ENCODE peak calls at places on chromosomes 3 and 15, in nine cellular contexts. L is thyroid gland; M is endothelial cell; H is activated CD4-positive, CD25-positive, alpha-beta regulatory T cell treated with anti-CD3 and anti-CD28 coated beads, Interleukin-2, amount 50 U/mL, for 72 hours; Y is RCC 7860; P is activated gamma-delta T cell treated with Interleukin-2 at 50 U/mL for 16 hours; T is NCI-H774; G is NCI-H345; S is heart right ventricle. B is an unnamed sample.

GRCh38 chr3:28840976-28841376 is 439.9 kb upstream of the RBMS3 start:
- DNase-seq in S (no peak), L (no peak), M (no peak), P (no peak), H (peak), Y (peak), G (no peak), T (no peak), B (peak)

GRCh38 chr3:141419946-141420345 is 51.6 kb downstream of the ZBTB38 start:
- DNase-seq in M (no peak), G (no peak), L (no peak), S (no peak), H (no peak), Y (no peak), T (no peak), P (no peak), B (no peak)

GRCh38 chr3:10780243-10780642 is 35.8 kb upstream of the SLC6A11 start:
- DNase-seq in Y (no peak), S (no peak), M (no peak), L (no peak), G (no peak), H (no peak), T (no peak), P (no peak), B (no peak)

GRCh38 chr15:100726070-100726420 is 123.7 kb downstream of the ASB7 start:
- DNase-seq in H (no peak), Y (no peak), L (no peak), G (no peak), P (no peak), T (no peak), S (no peak), M (no peak), B (no peak)

GRCh38 chr3:57999423-58000115 is 8.7 kb upstream of the FLNB start:
- DNase-seq in T (no peak), H (no peak), G (no peak), M (no peak), Y (no peak), S (no peak), P (no peak), L (no peak), B (no peak)

GRCh38 chr3:46127503-46127902 is 80.6 kb downstream of the CCR1 start:
- DNase-seq in L (no peak), M (no peak), G (no peak), Y (peak), H (no peak), T (no peak), P (no peak), S (no peak), B (peak)

GRCh38 chr3:81962396-81962795 is 201.0 kb upstream of the GBE1 start:
- DNase-seq in T (no peak), P (no peak), M (no peak), S (no peak), L (no peak), G (no peak), H (no peak), Y (no peak), B (peak)

GRCh38 chr3:58241321-58242044 is 3.9 kb downstream of the ABHD6 start:
- DNase-seq in Y (no peak), P (no peak), T (no peak), S (no peak), H (no peak), G (no peak), M (no peak), L (no peak), B (peak)

GRCh38 chr3:61493339-61493738 is 68.0 kb upstream of the PTPRG start:
- DNase-seq in L (no peak), H (no peak), T (no peak), M (no peak), Y (no peak), S (no peak), P (no peak), G (no peak), B (peak)

GRCh38 chr3:76078101-76078500 is 292.8 kb upstream of the ZNF717 start:
- DNase-seq in M (no peak), G (no peak), S (no peak), Y (no peak), T (no peak), P (no peak), L (no peak), H (no peak), B (no peak)

GRCh38 chr3:42685891-42686820 is 819 bp downstream of the KLHL40 start:
- DNase-seq in Y (no peak), S (no peak), M (no peak), H (no peak), T (no peak), G (no peak), P (no peak), L (no peak), B (no peak)

GRCh38 chr3:175150812-175151411 is 291.8 kb downstream of the NAALADL2 start:
- DNase-seq in S (no peak), T (peak), P (no peak), H (no peak), L (no peak), M (no peak), Y (no peak), G (peak), B (peak)

GRCh38 chr15:85164841-85165466 is 183.3 kb downstream of the PDE8A start:
- DNase-seq in L (no peak), Y (no peak), H (no peak), M (no peak), S (no peak), G (peak), P (no peak), T (no peak), B (no peak)

GRCh38 chr15:78726870-78727551 is 84.3 kb downstream of the ADAMTS7 start:
- DNase-seq in S (no peak), G (no peak), T (no peak), P (no peak), M (no peak), Y (no peak), L (no peak), H (peak), B (peak)

GRCh38 chr3:150078983-150079739 is 108.5 kb upstream of the PFN2 start:
- DNase-seq in M (no peak), T (no peak), L (peak), G (no peak), S (no peak), H (no peak), Y (peak), P (no peak), B (peak)

GRCh38 chr15:93955197-93955596 is 276.2 kb upstream of the MCTP2 start:
- DNase-seq in M (no peak), G (no peak), L (no peak), T (no peak), Y (no peak), P (no peak), H (no peak), S (no peak), B (no peak)

GRCh38 chr3:119294402-119294888 is 262 bp downstream of the ARHGAP31 start:
- DNase-seq in P (peak), L (peak), T (no peak), S (peak), M (no peak), G (no peak), H (peak), Y (peak), B (no peak)

GRCh38 chr15:69357773-69358765 is 56.1 kb upstream of the KIF23 start:
- DNase-seq in S (no peak), Y (no peak), H (no peak), G (no peak), T (no peak), P (no peak), L (peak), M (no peak), B (no peak)

GRCh38 chr3:119304201-119304713 is 10.1 kb downstream of the ARHGAP31 start:
- DNase-seq in G (no peak), H (no peak), M (no peak), S (no peak), T (no peak), L (no peak), Y (peak), P (no peak), B (peak)

GRCh38 chr3:101466465-101467309 is 46.3 kb downstream of the SENP7 start:
- DNase-seq in G (no peak), P (peak), H (peak), L (peak), T (no peak), M (peak), Y (no peak), S (no peak), B (no peak)

GRCh38 chr3:155070932-155071387 is 9.2 kb upstream of the MME start:
- DNase-seq in H (no peak), G (no peak), T (no peak), Y (peak), M (no peak), S (no peak), L (no peak), P (no peak), B (peak)

GRCh38 chr15:39582286-39582976 is 1.6 kb downstream of the THBS1 start:
- DNase-seq in M (no peak), T (no peak), H (no peak), L (no peak), S (no peak), G (no peak), P (no peak), Y (no peak), B (peak)